ENCODE peak calls at places on chromosomes 4 and X, in five cellular contexts. B is breast epithelium, R is neural crest cell, L is GM23338, I is mucosa of descending colon. M is an unnamed sample.

GRCh38 chrX:22110729-22111494 is 78.8 kb downstream of the PHEX start:
- DNase-seq in B (no peak), R (no peak), L (no peak), I (no peak), M (no peak)

GRCh38 chrX:14673764-14674163 is 144.4 kb downstream of the GLRA2 start:
- DNase-seq in B (no peak), R (no peak), L (no peak), I (no peak), M (peak; percentile 19)

GRCh38 chr4:81031389-81032173 is 1.1 kb downstream of the BMP3 start:
- DNase-seq in B (no peak), R (no peak), L (peak; percentile 49), I (peak; percentile 56), M (no peak)

GRCh38 chr4:185398618-185399017 is 2.0 kb downstream of the ANKRD37 start:
- DNase-seq in B (no peak), R (no peak), L (no peak), I (no peak), M (no peak)

GRCh38 chr4:108337923-108338322 is 169.2 kb upstream of the LEF1 start:
- DNase-seq in B (no peak), R (no peak), L (no peak), I (no peak), M (no peak)

GRCh38 chr4:27357283-27357682 is 496.6 kb downstream of the STIM2 start:
- DNase-seq in B (no peak), R (no peak), L (peak; percentile 24), I (no peak), M (no peak)

GRCh38 chrX:108088511-108088910 is 2.8 kb downstream of the PSMD10 start:
- DNase-seq in B (no peak), R (no peak), L (no peak), I (no peak), M (no peak)

GRCh38 chrX:65545456-65545855 is 10.9 kb upstream of the LAS1L start:
- DNase-seq in B (no peak), R (no peak), L (no peak), I (no peak), M (no peak)

GRCh38 chr4:98995183-98996055 is at the start of gene METAP1:
- DNase-seq in B (peak; percentile 86), R (peak; percentile 78), L (peak; percentile 96), I (peak; percentile 99), M (peak; percentile 96)

GRCh38 chr4:1578301-1578781 is 105.8 kb downstream of the FAM53A start:
- DNase-seq in B (no peak), R (no peak), L (peak; percentile 72), I (peak; percentile 59), M (no peak)

GRCh38 chr4:51842167-51842553 is 793 bp upstream of the DCUN1D4 start:
- DNase-seq in B (no peak), R (no peak), L (no peak), I (peak; percentile 64), M (peak; percentile 14)

GRCh38 chr4:2116687-2117400 is 57.7 kb downstream of the NAT8L start:
- DNase-seq in B (no peak), R (no peak), L (no peak), I (no peak), M (no peak)

GRCh38 chr4:160848901-160849735 is 1314.7 kb downstream of the FSTL5 start:
- DNase-seq in B (no peak), R (no peak), L (no peak), I (no peak), M (no peak)

GRCh38 chr4:30989508-30989907 is 269.3 kb downstream of the PCDH7 start:
- DNase-seq in B (no peak), R (no peak), L (no peak), I (no peak), M (no peak)

GRCh38 chrX:151596282-151596681 is 32.8 kb downstream of the PASD1 start:
- DNase-seq in B (no peak), R (no peak), L (peak; percentile 2), I (no peak), M (no peak)

GRCh38 chr4:69518102-69518501 is 22.4 kb upstream of the UGT2B4 start:
- DNase-seq in B (no peak), R (no peak), L (no peak), I (no peak), M (no peak)

GRCh38 chr4:109434007-109434792 is 585 bp downstream of the SEC24B start:
- DNase-seq in B (no peak), R (peak; percentile 27), L (peak; percentile 50), I (peak; percentile 68), M (peak; percentile 19)

GRCh38 chrX:155086202-155086840 is 15.0 kb downstream of the BRCC3 start:
- DNase-seq in B (no peak), R (peak; percentile 14), L (peak; percentile 72), I (no peak), M (peak; percentile 56)

GRCh38 chrX:144732588-144732987 is 514.7 kb upstream of the SPANXN1 start:
- DNase-seq in B (no peak), R (no peak), L (no peak), I (no peak), M (no peak)

GRCh38 chr4:143391895-143392294 is 55.2 kb downstream of the GAB1 start:
- DNase-seq in B (no peak), R (no peak), L (no peak), I (no peak), M (no peak)

GRCh38 chr4:137735561-137736104 is 203.3 kb upstream of the PCDH18 start:
- DNase-seq in B (no peak), R (no peak), L (no peak), I (no peak), M (no peak)

GRCh38 chr4:15901996-15902395 is 36.5 kb downstream of the FGFBP1 start:
- DNase-seq in B (no peak), R (no peak), L (no peak), I (no peak), M (no peak)

GRCh38 chr4:6232836-6233785 is 32.8 kb upstream of the JAKMIP1 start:
- DNase-seq in B (peak; percentile 37), R (no peak), L (peak; percentile 29), I (peak; percentile 26), M (no peak)

GRCh38 chr4:176340871-176341685 is 21.3 kb downstream of the SPCS3 start:
- DNase-seq in B (no peak), R (peak; percentile 13), L (peak; percentile 57), I (no peak), M (no peak)

GRCh38 chrX:140389331-140389730 is 115.5 kb downstream of the SOX3 start:
- DNase-seq in B (no peak), R (no peak), L (no peak), I (no peak), M (no peak)

DNA sequence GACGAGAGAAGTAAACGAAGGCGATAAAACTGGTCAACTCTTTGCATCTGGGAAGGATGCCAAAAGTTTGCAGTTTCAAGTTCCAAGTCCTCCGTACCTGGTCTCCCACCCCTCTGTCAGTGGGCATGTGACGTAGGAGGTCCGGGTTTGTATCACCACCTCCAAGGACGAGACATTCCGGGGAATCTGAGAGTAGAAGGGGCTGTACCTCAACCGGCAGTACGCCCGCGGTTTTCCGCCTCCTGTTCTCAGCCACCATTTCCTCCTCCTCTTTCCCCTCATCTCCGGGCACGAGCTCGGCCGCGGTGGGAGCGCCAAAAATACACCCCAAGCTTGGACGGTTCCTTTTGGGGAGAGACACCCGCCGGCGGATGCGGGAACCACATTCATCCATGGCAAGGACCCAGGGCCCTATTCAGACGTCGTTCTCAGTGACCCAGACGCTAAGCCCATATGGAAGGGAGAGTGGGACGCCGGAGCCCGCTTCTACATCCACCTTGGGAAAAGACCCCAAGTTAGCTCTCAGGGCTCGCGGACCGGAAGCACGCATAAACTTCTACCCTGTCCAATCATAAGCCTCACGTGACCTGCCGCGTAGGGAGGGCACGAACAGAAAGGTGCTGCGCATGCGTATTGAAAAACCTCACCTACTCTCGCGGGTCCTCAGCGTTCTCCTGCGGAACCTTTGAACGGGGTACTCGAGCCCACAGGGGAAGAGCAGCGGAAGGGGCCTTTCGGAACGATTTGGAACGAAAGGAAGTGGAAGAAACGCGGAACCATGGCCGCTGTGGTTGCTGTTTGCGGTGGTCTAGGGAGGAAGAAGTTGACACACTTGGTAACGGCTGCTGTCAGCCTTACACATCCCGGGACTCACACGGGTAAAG is at the start of the genes HELQ and MRPS18C:
- DNase-seq in B (peak; percentile 94), R (peak; percentile 77), L (peak; percentile 100), I (peak; percentile 97), M (peak; percentile 99)
- TF ChIP-seq CTCF in B (peak; percentile 33), R (peak; percentile 52), L (peak; percentile 2), I (no peak), M (no peak)

DNA sequence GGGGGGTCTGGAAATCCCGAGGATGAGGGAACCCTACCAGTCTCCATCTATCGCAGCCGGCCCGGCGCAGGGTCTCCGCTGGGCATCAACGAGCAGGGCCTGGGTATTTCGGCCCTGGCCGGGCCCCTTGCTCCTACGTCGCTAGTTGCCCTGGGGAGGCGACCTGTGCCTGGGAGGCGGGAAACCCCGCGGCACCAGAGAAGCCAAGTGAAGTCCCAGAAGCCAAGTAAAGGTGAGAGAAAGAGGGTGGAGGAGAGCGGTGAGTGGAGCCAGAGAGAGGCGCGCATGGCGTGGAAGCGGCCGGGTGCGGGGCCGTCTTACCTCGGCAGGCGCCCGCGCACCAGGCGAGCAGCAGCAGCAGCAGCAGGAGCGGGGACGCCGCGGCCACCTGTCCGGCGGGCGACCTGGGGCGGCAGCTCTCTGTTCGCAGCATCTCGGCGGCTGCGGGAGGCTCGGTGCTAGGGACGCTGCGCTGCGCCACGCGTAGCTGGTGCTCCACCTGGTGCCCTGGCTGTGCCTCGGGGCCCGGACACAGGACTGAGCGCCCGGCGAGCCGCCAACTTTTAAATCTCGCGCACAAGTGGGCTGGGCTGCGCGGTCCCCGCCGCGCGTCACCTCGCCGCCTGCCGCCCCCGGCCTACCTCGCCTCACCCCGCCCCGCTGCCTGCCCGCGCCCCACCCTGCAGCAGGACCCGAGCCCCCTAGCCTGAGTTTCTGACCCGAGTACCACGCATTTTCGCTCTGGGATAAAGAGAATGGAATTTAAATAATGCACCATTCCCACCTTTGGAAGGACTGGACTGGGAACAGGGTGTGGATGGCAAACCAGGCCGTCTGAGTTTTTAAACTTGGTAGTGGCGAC is at the start of gene NMU:
- DNase-seq in B (no peak), R (peak; percentile 23), L (peak; percentile 78), I (peak; percentile 62), M (peak; percentile 68)
- TF ChIP-seq CTCF in B (no peak), R (peak; percentile 11), L (no peak), I (no peak), M (no peak)

GRCh38 chrX:39440734-39441305 is 639.6 kb downstream of the MID1IP1 start:
- DNase-seq in B (no peak), R (no peak), L (no peak), I (no peak), M (peak; percentile 46)

GRCh38 chrX:39443240-39443639 is 642.0 kb downstream of the MID1IP1 start:
- DNase-seq in B (no peak), R (no peak), L (no peak), I (no peak), M (no peak)

GRCh38 chrX:39442332-39442731 is 641.1 kb downstream of the MID1IP1 start:
- DNase-seq in B (no peak), R (no peak), L (no peak), I (no peak), M (no peak)

GRCh38 chrX:39449352-39449751 is 648.1 kb downstream of the MID1IP1 start:
- DNase-seq in B (no peak), R (no peak), L (no peak), I (no peak), M (no peak)

DNA sequence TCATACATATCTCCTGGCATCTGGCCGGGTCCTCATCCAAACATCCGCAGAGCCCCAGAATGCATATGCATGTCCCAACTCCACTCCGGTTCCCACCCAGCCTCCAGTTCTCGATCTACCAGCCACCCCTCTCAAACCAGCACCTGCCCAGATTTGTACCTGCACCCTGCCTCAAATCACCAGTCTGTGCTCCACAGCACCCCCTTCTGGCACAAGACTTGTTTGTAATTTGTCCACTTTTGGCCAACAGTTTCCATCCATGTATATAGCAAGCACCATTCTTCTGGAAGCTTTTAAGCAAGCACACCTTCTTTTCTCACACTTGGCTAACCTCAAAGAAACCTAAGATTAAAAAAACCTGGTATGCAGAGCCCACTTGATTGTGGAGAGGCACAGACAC is 644.1 kb downstream of the MID1IP1 start:
- DNase-seq in B (no peak), R (peak; percentile 18), L (peak; percentile 44), I (no peak), M (peak; percentile 58)
- TF ChIP-seq CTCF in B (no peak), R (peak; percentile 48), L (peak; percentile 59), I (no peak), M (no peak)

GRCh38 chr4:151471728-151472127 is 62.8 kb downstream of the FHIP1A start:
- DNase-seq in B (no peak), R (no peak), L (no peak), I (no peak), M (no peak)
- TF ChIP-seq CTCF in B (no peak), R (no peak), L (no peak), I (no peak), M (no peak)